ENCODE peak calls at places on chromosomes 16 and 17, in four cellular contexts. One of them, this sample, is unnamed.

GRCh38 chr17:27603870-27604794 is 26.9 kb upstream of the LGALS9 start:
- DNase-seq in IMR-90: no peak
- DNase-seq in A673: no peak
- DNase-seq in bronchial epithelial cell: no peak
- DNase-seq in this sample: no peak

GRCh38 chr16:20969386-20969785 is 68.8 kb downstream of the LYRM1 start:
- DNase-seq in IMR-90: no peak
- DNase-seq in A673: no peak
- DNase-seq in bronchial epithelial cell: peak; percentile 29
- DNase-seq in this sample: no peak

GRCh38 chr16:23248261-23249194 is 53.6 kb upstream of the SCNN1B start:
- DNase-seq in IMR-90: no peak
- DNase-seq in A673: no peak
- DNase-seq in bronchial epithelial cell: no peak
- DNase-seq in this sample: no peak

GRCh38 chr17:34720760-34721159 is 141.4 kb downstream of the TMEM132E start:
- DNase-seq in IMR-90: no peak
- DNase-seq in A673: no peak
- DNase-seq in bronchial epithelial cell: peak; percentile 72
- DNase-seq in this sample: no peak

GRCh38 chr16:82067810-82068325 is 32.8 kb downstream of the HSD17B2 start:
- DNase-seq in IMR-90: no peak
- DNase-seq in A673: no peak
- DNase-seq in bronchial epithelial cell: no peak
- DNase-seq in this sample: no peak

GRCh38 chr16:57386381-57386951 is 14.2 kb downstream of the CX3CL1 start:
- DNase-seq in IMR-90: peak; percentile 38
- DNase-seq in A673: peak; percentile 60
- DNase-seq in bronchial epithelial cell: no peak
- DNase-seq in this sample: no peak

GRCh38 chr17:7174603-7175362 is 4.4 kb downstream of the ASGR1 start:
- DNase-seq in IMR-90: no peak
- DNase-seq in A673: no peak
- DNase-seq in bronchial epithelial cell: no peak
- DNase-seq in this sample: no peak

GRCh38 chr16:3171855-3172593 is 16.0 kb upstream of the OR1F1 start:
- DNase-seq in IMR-90: peak; percentile 76
- DNase-seq in A673: peak; percentile 78
- DNase-seq in bronchial epithelial cell: peak; percentile 69
- DNase-seq in this sample: peak; percentile 87

GRCh38 chr16:85157813-85158701 is 45.8 kb upstream of the CIBAR2 start:
- DNase-seq in IMR-90: no peak
- DNase-seq in A673: peak; percentile 55
- DNase-seq in bronchial epithelial cell: no peak
- DNase-seq in this sample: peak; percentile 53

GRCh38 chr17:29566473-29567361 is at the start of gene ABHD15:
- DNase-seq in IMR-90: peak; percentile 59
- DNase-seq in A673: peak; percentile 51
- DNase-seq in bronchial epithelial cell: peak; percentile 46
- DNase-seq in this sample: peak; percentile 52

GRCh38 chr16:12971216-12971615 is 69.8 kb downstream of the SHISA9 start:
- DNase-seq in IMR-90: no peak
- DNase-seq in A673: peak; percentile 10
- DNase-seq in bronchial epithelial cell: peak; percentile 17
- DNase-seq in this sample: peak; percentile 13

GRCh38 chr16:69013991-69014390 is 91.5 kb upstream of the HAS3 start:
- DNase-seq in IMR-90: peak; percentile 25
- DNase-seq in A673: no peak
- DNase-seq in bronchial epithelial cell: no peak
- DNase-seq in this sample: no peak

GRCh38 chr16:15618392-15618791 is 24.6 kb downstream of the MARF1 start:
- DNase-seq in IMR-90: peak; percentile 81
- DNase-seq in A673: no peak
- DNase-seq in bronchial epithelial cell: peak; percentile 35
- DNase-seq in this sample: no peak

GRCh38 chr16:19212059-19212458 is 44.0 kb downstream of the SYT17 start:
- DNase-seq in IMR-90: no peak
- DNase-seq in A673: no peak
- DNase-seq in bronchial epithelial cell: no peak
- DNase-seq in this sample: no peak

GRCh38 chr16:67481561-67482259 is 753 bp upstream of the ATP6V0D1 start:
- DNase-seq in IMR-90: peak; percentile 43
- DNase-seq in A673: peak; percentile 33
- DNase-seq in bronchial epithelial cell: no peak
- DNase-seq in this sample: peak; percentile 39

GRCh38 chr16:23537390-23537789 is 19.8 kb downstream of the EARS2 start:
- DNase-seq in IMR-90: no peak
- DNase-seq in A673: no peak
- DNase-seq in bronchial epithelial cell: no peak
- DNase-seq in this sample: no peak

GRCh38 chr17:15967706-15968399 is 22.9 kb downstream of the ADORA2B start:
- DNase-seq in IMR-90: no peak
- DNase-seq in A673: no peak
- DNase-seq in bronchial epithelial cell: no peak
- DNase-seq in this sample: no peak

GRCh38 chr17:7404737-7405412 is 978 bp upstream of the TMEM256 start:
- DNase-seq in IMR-90: no peak
- DNase-seq in A673: peak; percentile 48
- DNase-seq in bronchial epithelial cell: no peak
- DNase-seq in this sample: no peak

GRCh38 chr17:29835438-29836351 is 94.3 kb downstream of the SSH2 start:
- DNase-seq in IMR-90: peak; percentile 73
- DNase-seq in A673: no peak
- DNase-seq in bronchial epithelial cell: peak; percentile 39
- DNase-seq in this sample: no peak

GRCh38 chr17:60391419-60392041 is 403 bp downstream of the USP32 start:
- DNase-seq in IMR-90: no peak
- DNase-seq in A673: peak; percentile 35
- DNase-seq in bronchial epithelial cell: no peak
- DNase-seq in this sample: peak; percentile 81

GRCh38 chr16:71439531-71439930 is 2.3 kb downstream of the TLE7 start:
- DNase-seq in IMR-90: no peak
- DNase-seq in A673: no peak
- DNase-seq in bronchial epithelial cell: no peak
- DNase-seq in this sample: no peak

GRCh38 chr16:3487521-3488410 is 7.5 kb downstream of the C16orf90 start:
- DNase-seq in IMR-90: no peak
- DNase-seq in A673: no peak
- DNase-seq in bronchial epithelial cell: no peak
- DNase-seq in this sample: no peak

GRCh38 chr16:77383606-77384187 is 51.1 kb downstream of the ADAMTS18 start:
- DNase-seq in IMR-90: no peak
- DNase-seq in A673: no peak
- DNase-seq in bronchial epithelial cell: no peak
- DNase-seq in this sample: no peak

GRCh38 chr17:81572499-81573030 is 20.4 kb upstream of the FAAP100 start:
- DNase-seq in IMR-90: no peak
- DNase-seq in A673: no peak
- DNase-seq in bronchial epithelial cell: no peak
- DNase-seq in this sample: no peak

GRCh38 chr16:3088450-3088849 is 10.6 kb downstream of the ZSCAN10 start:
- DNase-seq in IMR-90: no peak
- DNase-seq in A673: no peak
- DNase-seq in bronchial epithelial cell: no peak
- DNase-seq in this sample: no peak

GRCh38 chr17:11996722-11997146 is 541 bp downstream of the ZNF18 start:
- DNase-seq in IMR-90: peak; percentile 28
- DNase-seq in A673: peak; percentile 68
- DNase-seq in bronchial epithelial cell: peak; percentile 46
- DNase-seq in this sample: no peak

GRCh38 chr17:57622886-57623433 is 122.1 kb downstream of the CCDC182 start:
- DNase-seq in IMR-90: peak; percentile 85
- DNase-seq in A673: no peak
- DNase-seq in bronchial epithelial cell: peak; percentile 48
- DNase-seq in this sample: peak; percentile 94

GRCh38 chr17:57662021-57662420 is 83.1 kb downstream of the CCDC182 start:
- DNase-seq in IMR-90: no peak
- DNase-seq in A673: peak; percentile 53
- DNase-seq in bronchial epithelial cell: no peak
- DNase-seq in this sample: no peak

GRCh38 chr17:27283057-27283456 is 10.9 kb upstream of the WSB1 start:
- DNase-seq in IMR-90: no peak
- DNase-seq in A673: no peak
- DNase-seq in bronchial epithelial cell: no peak
- DNase-seq in this sample: no peak

GRCh38 chr16:84190731-84191388 is at the start of gene ADAD2:
- DNase-seq in IMR-90: no peak
- DNase-seq in A673: peak; percentile 23
- DNase-seq in bronchial epithelial cell: no peak
- DNase-seq in this sample: no peak

GRCh38 chr16:48409839-48410610 is 24.8 kb upstream of the SIAH1 start:
- DNase-seq in IMR-90: peak; percentile 96
- DNase-seq in A673: no peak
- DNase-seq in bronchial epithelial cell: peak; percentile 92
- DNase-seq in this sample: peak; percentile 15

GRCh38 chr16:20931066-20931465 is 30.5 kb downstream of the LYRM1 start:
- DNase-seq in IMR-90: no peak
- DNase-seq in A673: no peak
- DNase-seq in bronchial epithelial cell: no peak
- DNase-seq in this sample: no peak

GRCh38 chr17:7836596-7837374 is 2.8 kb downstream of the KDM6B start:
- DNase-seq in IMR-90: peak; percentile 95
- DNase-seq in A673: peak; percentile 97
- DNase-seq in bronchial epithelial cell: peak; percentile 59
- DNase-seq in this sample: peak; percentile 91

GRCh38 chr17:61150686-61151299 is 248.8 kb upstream of the TBX2 start:
- DNase-seq in IMR-90: no peak
- DNase-seq in A673: no peak
- DNase-seq in bronchial epithelial cell: no peak
- DNase-seq in this sample: no peak

DNA sequence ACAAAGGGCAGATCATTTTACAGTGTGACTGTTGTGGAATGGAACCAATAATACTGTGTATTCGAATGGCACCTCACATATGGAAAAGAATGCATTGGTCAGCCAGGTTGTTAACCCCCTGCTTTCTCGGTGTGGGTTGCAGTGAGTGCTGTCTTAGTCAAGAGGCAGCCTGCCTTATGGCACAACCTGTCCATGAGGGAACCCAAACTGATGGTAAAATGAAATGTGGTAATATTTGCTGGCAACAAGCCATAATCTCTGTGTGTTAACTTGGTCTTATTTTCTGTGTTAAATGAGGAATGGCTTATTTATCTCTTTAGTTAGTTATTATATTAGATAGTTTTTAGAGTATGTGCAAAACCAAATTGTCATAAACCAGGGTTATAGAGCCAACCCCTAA is 81.6 kb downstream of the TMC6 start:
- DNase-seq in IMR-90: no peak
- DNase-seq in A673: no peak
- DNase-seq in bronchial epithelial cell: no peak
- DNase-seq in this sample: no peak
- H3K27me3 ChIP-seq in IMR-90: no peaks in the 10 kb centered on the region
- H3K27me3 ChIP-seq in A673: no peaks in the 10 kb centered on the region
- H3K27me3 ChIP-seq in bronchial epithelial cell: no peaks in the 10 kb centered on the region
- H3K27me3 ChIP-seq in this sample: no peaks in the 10 kb centered on the region

GRCh38 chr17:73384926-73385325 is 73.1 kb upstream of the CDC42EP4 start:
- DNase-seq in IMR-90: no peak
- DNase-seq in A673: no peak
- DNase-seq in bronchial epithelial cell: no peak
- DNase-seq in this sample: no peak
- TF ChIP-seq CTCF in IMR-90: no peak
- TF ChIP-seq CTCF in A673: no peak
- TF ChIP-seq CTCF in bronchial epithelial cell: no peak
- TF ChIP-seq CTCF in this sample: no peak

DNA sequence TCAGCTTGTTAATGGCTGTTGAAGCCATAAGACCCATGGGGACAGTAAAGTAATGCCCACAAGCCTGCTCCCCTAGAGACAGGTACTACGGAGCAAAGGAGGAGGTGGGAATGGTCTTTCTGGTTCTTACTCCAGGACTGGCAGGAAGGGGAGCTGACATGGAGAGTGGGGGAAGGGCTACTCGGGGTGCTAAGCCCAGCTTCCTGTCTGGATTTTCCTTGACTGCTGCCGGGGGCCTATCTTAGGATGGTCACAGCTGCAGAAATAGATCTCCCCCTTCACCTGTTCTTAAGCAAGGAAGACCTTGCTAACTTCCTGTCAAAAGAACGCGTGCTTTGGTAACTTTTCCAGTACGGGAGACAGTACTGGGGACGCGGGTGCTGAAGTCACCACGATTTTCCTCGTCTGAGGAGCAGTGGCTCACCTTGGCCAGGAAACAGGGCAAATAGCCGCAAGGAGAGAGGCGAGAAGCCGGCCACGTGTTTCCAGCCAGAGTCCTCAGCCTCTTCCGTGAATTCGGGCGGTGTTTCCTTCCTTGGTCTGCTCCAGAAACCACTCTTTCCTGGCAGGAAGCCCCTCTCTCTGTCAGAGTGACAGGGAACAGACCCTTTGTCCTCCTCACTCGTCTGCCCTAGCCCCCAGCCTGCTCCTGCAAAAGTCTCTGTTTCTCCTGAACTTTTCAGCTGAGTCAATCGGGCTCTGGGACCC is 656 bp upstream of the PRR29 start:
- DNase-seq in IMR-90: no peak
- DNase-seq in A673: no peak
- DNase-seq in bronchial epithelial cell: no peak
- DNase-seq in this sample: no peak
- H3K27me3 ChIP-seq in IMR-90: peaks cover 48% of the 10 kb centered on the region
- H3K27me3 ChIP-seq in A673: no peaks in the 10 kb centered on the region
- H3K27me3 ChIP-seq in bronchial epithelial cell: peaks cover 5% of the 10 kb centered on the region
- H3K27me3 ChIP-seq in this sample: peaks cover 5% of the 10 kb centered on the region

GRCh38 chr17:42578282-42578869 is 847 bp upstream of the PSMC3IP start:
- DNase-seq in IMR-90: peak; percentile 70
- DNase-seq in A673: peak; percentile 82
- DNase-seq in bronchial epithelial cell: peak; percentile 59
- DNase-seq in this sample: peak; percentile 88
- TF ChIP-seq CTCF in IMR-90: peak; percentile 76
- TF ChIP-seq CTCF in A673: peak; percentile 64
- TF ChIP-seq CTCF in bronchial epithelial cell: peak; percentile 81
- TF ChIP-seq CTCF in this sample: peak; percentile 90

GRCh38 chr17:79600613-79601221 is 10.1 kb downstream of the RBFOX3 start:
- DNase-seq in IMR-90: no peak
- DNase-seq in A673: no peak
- DNase-seq in bronchial epithelial cell: no peak
- DNase-seq in this sample: no peak
- H3K27me3 ChIP-seq in IMR-90: peaks cover 23% of the 10 kb centered on the region
- H3K27me3 ChIP-seq in A673: peaks cover 100% of the 10 kb centered on the region
- H3K27me3 ChIP-seq in bronchial epithelial cell: no peaks in the 10 kb centered on the region
- H3K27me3 ChIP-seq in this sample: peaks cover 93% of the 10 kb centered on the region

This sample was measured in BE2C.